ENCODE peak calls at places on chromosomes 2 and 18, in four cellular contexts. S is CD8-positive, alpha-beta T cell; B is CD8-positive, alpha-beta memory T cell; N is PC-9. V is an unnamed sample.

GRCh38 chr2:10865841-10866240 is 45.9 kb upstream of the KCNF1 start:
- DNase-seq in S (no peak), B (no peak), N (peak; percentile 24), V (no peak)

GRCh38 chr2:238938460-238939055 is 90.7 kb downstream of the TWIST2 start:
- DNase-seq in S (no peak), B (no peak), N (no peak), V (no peak)

GRCh38 chr18:59881728-59882685 is 17.8 kb upstream of the PMAIP1 start:
- DNase-seq in S (no peak), B (no peak), N (peak; percentile 75), V (no peak)

GRCh38 chr2:84493494-84493893 is 22.8 kb upstream of the DNAH6 start:
- DNase-seq in S (no peak), B (no peak), N (no peak), V (no peak)

GRCh38 chr2:141493936-141494335 is 636.9 kb downstream of the LRP1B start:
- DNase-seq in S (no peak), B (no peak), N (no peak), V (no peak)

GRCh38 chr2:8009010-8009597 is 672.8 kb upstream of the ID2 start:
- DNase-seq in S (no peak), B (no peak), N (no peak), V (no peak)

GRCh38 chr2:215144106-215144875 is 5.9 kb upstream of the ABCA12 start:
- DNase-seq in S (no peak), B (no peak), N (no peak), V (no peak)

GRCh38 chr2:143383016-143383415 is 253.8 kb downstream of the ARHGAP15 start:
- DNase-seq in S (no peak), B (no peak), N (no peak), V (no peak)

GRCh38 chr2:193793914-193794313 is 1599.2 kb upstream of the TMEFF2 start:
- DNase-seq in S (no peak), B (no peak), N (no peak), V (no peak)

GRCh38 chr18:79552696-79553095 is 126.9 kb upstream of the CTDP1 start:
- DNase-seq in S (no peak), B (no peak), N (no peak), V (no peak)

GRCh38 chr2:189179607-189179979 is at the start of gene COL5A2:
- DNase-seq in S (no peak), B (no peak), N (no peak), V (peak; percentile 20)

GRCh38 chr2:64874593-64874992 is 114.6 kb upstream of the SLC1A4 start:
- DNase-seq in S (no peak), B (no peak), N (no peak), V (no peak)

GRCh38 chr18:50820901-50821520 is 1.2 kb upstream of the MRO start:
- DNase-seq in S (no peak), B (no peak), N (no peak), V (no peak)

GRCh38 chr2:9247786-9248185 is 41.2 kb downstream of the ASAP2 start:
- DNase-seq in S (no peak), B (no peak), N (no peak), V (no peak)

GRCh38 chr2:119638891-119639539 is 40.0 kb upstream of the TMEM177 start:
- DNase-seq in S (no peak), B (no peak), N (no peak), V (no peak)

GRCh38 chr2:159711562-159712193 is 628 bp upstream of the MARCHF7 start:
- DNase-seq in S (no peak), B (no peak), N (no peak), V (no peak)

GRCh38 chr2:40353236-40353635 is 98.7 kb downstream of the SLC8A1 start:
- DNase-seq in S (no peak), B (no peak), N (no peak), V (no peak)

GRCh38 chr18:45014047-45014501 is 333.4 kb downstream of the SETBP1 start:
- DNase-seq in S (no peak), B (no peak), N (peak; percentile 65), V (no peak)

GRCh38 chr18:3966985-3967856 is 487.9 kb downstream of the DLGAP1 start:
- DNase-seq in S (no peak), B (no peak), N (no peak), V (no peak)

GRCh38 chr2:567865-568638 is 109.2 kb downstream of the TMEM18 start:
- DNase-seq in S (no peak), B (no peak), N (peak; percentile 71), V (peak; percentile 48)

GRCh38 chr2:129502781-129503180 is 476.7 kb upstream of the RAB6C start:
- DNase-seq in S (no peak), B (no peak), N (no peak), V (no peak)

GRCh38 chr2:239094727-239095266 is 246.9 kb downstream of the TWIST2 start:
- DNase-seq in S (no peak), B (no peak), N (no peak), V (no peak)

GRCh38 chr2:74548285-74548918 is 5.3 kb downstream of the LOXL3 start:
- DNase-seq in S (no peak), B (no peak), N (no peak), V (no peak)

GRCh38 chr2:203412555-203413331 is 84.5 kb downstream of the ABI2 start:
- DNase-seq in S (no peak), B (no peak), N (no peak), V (no peak)

GRCh38 chr18:1361931-1362330 is 457.3 kb downstream of the ADCYAP1 start:
- DNase-seq in S (no peak), B (no peak), N (no peak), V (no peak)

GRCh38 chr2:211512746-211513145 is 956.3 kb downstream of the CPS1 start:
- DNase-seq in S (no peak), B (no peak), N (no peak), V (no peak)

GRCh38 chr18:41324020-41324791 is 630.8 kb upstream of the PIK3C3 start:
- DNase-seq in S (no peak), B (no peak), N (no peak), V (no peak)

GRCh38 chr2:177207101-177207500 is 5.5 kb upstream of the HNRNPA3 start:
- DNase-seq in S (no peak), B (no peak), N (no peak), V (no peak)

GRCh38 chr2:223613017-223613950 is 11.1 kb upstream of the SCG2 start:
- DNase-seq in S (no peak), B (no peak), N (peak; percentile 97), V (peak; percentile 68)

GRCh38 chr18:50839341-50839740 is 19.5 kb upstream of the MRO start:
- DNase-seq in S (no peak), B (no peak), N (no peak), V (no peak)

GRCh38 chr2:18435425-18436037 is 124.9 kb downstream of the RDH14 start:
- DNase-seq in S (no peak), B (no peak), N (peak; percentile 45), V (no peak)

GRCh38 chr2:113216891-113217454 is 43.2 kb downstream of the PSD4 start:
- DNase-seq in S (no peak), B (no peak), N (no peak), V (no peak)

GRCh38 chr2:10132043-10132575 is 9.6 kb downstream of the RRM2 start:
- DNase-seq in S (no peak), B (no peak), N (no peak), V (no peak)

GRCh38 chr2:241659150-241659739 is 21.8 kb downstream of the ATG4B start:
- DNase-seq in S (peak; percentile 32), B (no peak), N (no peak), V (no peak)

GRCh38 chr18:13556497-13556896 is 169.9 kb downstream of the FAM210A start:
- DNase-seq in S (no peak), B (no peak), N (no peak), V (no peak)
- H3K27ac ChIP-seq in S (no peak overlapping the region), B (no peak overlapping the region), N (no peak overlapping the region), V (no peak overlapping the region)

GRCh38 chr2:46347649-46348280 is 50.6 kb downstream of the EPAS1 start:
- DNase-seq in S (no peak), B (no peak), N (no peak), V (no peak)
- H3K27ac ChIP-seq in S (no peak overlapping the region), B (no peak overlapping the region), N (no peak overlapping the region), V (no peak overlapping the region)

GRCh38 chr2:191298306-191298705 is 53.1 kb downstream of the MYO1B start:
- DNase-seq in S (no peak), B (no peak), N (no peak), V (no peak)

GRCh38 chr2:191296083-191297006 is 51.1 kb downstream of the MYO1B start:
- DNase-seq in S (no peak), B (no peak), N (no peak), V (no peak)

GRCh38 chr2:191297031-191297430 is 51.8 kb downstream of the MYO1B start:
- DNase-seq in S (no peak), B (no peak), N (no peak), V (no peak)

GRCh38 chr2:191299866-191300265 is 54.7 kb downstream of the MYO1B start:
- DNase-seq in S (no peak), B (no peak), N (no peak), V (no peak)

DNA sequence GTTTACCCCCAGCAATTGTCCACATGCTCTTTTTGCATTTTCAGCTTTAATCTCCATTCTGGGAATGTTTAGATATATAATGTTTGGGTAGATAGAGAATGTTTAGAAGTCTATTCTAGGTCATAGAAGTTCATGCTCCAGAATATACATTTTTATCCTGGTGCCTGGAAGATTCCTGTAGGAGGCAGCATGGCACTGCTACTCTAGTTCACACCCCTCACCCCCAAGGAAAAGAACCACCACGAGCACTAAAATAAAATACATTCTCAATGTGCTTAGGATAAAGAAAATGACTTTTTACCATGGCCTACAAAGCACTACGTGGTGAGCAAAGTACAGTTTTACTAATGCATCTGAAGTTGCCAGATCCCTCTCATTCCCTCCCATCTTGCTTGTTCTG is 53.8 kb downstream of the MYO1B start:
- DNase-seq in S (no peak), B (no peak), N (no peak), V (no peak)
- H3K27ac ChIP-seq in S (no peak overlapping the region), B (no peak overlapping the region), N (no peak overlapping the region), V (no peak overlapping the region)

DNA sequence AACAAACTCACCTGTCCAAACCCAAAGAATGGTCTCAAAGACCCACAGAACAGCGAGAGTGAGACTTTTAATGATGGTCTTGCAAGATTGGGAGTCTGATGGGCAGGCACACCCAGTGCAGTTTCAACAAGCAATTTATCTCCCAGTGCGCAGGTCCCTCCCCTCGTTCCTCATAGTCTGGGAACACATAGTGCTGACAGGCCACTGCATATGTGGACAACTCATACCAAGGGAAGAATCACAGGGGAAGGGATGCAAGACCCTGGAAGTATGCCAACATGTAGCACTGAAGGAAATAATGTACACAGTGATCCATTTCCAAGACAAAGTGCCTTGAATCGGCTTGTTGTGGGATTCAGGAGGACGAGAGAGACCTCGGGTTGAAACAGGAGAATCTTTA is 25.0 kb upstream of the SERPINB5 start:
- DNase-seq in S (no peak), B (no peak), N (no peak), V (peak; percentile 88)
- H3K27ac ChIP-seq in S (no peak overlapping the region), B (no peak overlapping the region), N (peak overlapping the region; percentile 86), V (peak overlapping the region; percentile 90)

GRCh38 chr18:48122376-48122775 is 191.9 kb upstream of the SMAD2 start:
- DNase-seq in S (no peak), B (no peak), N (no peak), V (no peak)
- H3K27ac ChIP-seq in S (no peak overlapping the region), B (no peak overlapping the region), N (no peak overlapping the region), V (no peak overlapping the region)

DNA sequence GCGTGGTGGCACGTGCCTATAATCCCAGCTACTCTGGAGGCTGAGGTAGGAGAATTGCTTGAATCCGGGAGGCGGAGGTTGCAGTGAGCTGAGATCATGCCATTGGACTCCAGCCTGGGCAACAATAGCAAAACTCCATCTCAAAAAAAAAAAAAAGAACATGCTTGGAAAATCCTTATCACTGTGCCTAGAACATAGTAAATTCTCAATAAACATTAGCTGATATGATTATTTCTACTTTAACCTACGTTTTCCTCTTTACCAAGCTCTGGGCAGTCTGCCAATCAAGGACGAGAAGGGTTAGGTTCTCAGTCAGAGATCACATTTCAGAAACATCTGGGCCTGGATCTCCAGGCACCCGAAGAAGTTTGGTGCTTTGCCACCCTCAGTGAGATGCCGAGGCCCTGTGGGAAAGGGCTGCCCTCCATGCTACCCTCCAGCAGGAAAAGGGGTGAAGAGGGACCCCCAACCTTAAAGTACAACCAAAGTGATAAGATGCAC is 107.7 kb downstream of the BCL11A start:
- DNase-seq in S (no peak), B (no peak), N (no peak), V (no peak)
- H3K27ac ChIP-seq in S (no peak overlapping the region), B (no peak overlapping the region), N (no peak overlapping the region), V (no peak overlapping the region)

V was measured in epithelial cell of prostate.